ENCODE peak calls at places on chromosomes 6 and 20, in six cellular contexts. Q is IMR-90, V is MM.1S, U is fibroblast of pulmonary artery, E is Daoy, N is thoracic aorta. C is an unnamed sample.
A peak's percentile ranks its signal among the peaks of the same experiment; 100 is the strongest.

GRCh38 chr6:95233879-95234278 is 343.5 kb upstream of the MANEA start:
- DNase-seq in N (no peak), Q (no peak), V (no peak), E (no peak), U (no peak), C (no peak)

GRCh38 chr20:3686867-3687321 is 5.1 kb upstream of the ADAM33 start:
- DNase-seq in V (no peak), E (peak; percentile 70), Q (peak; percentile 94), N (peak; percentile 83), U (peak; percentile 94), C (peak; percentile 5)

GRCh38 chr6:141946502-141946901 is 186.2 kb upstream of the GJE1 start:
- DNase-seq in Q (no peak), V (no peak), U (no peak), N (no peak), E (no peak), C (no peak)

GRCh38 chr20:25103526-25103925 is 21.6 kb upstream of the VSX1 start:
- DNase-seq in Q (no peak), U (no peak), N (no peak), V (no peak), E (no peak), C (no peak)

GRCh38 chr6:79833264-79833663 is 114.1 kb downstream of the ELOVL4 start:
- DNase-seq in N (no peak), Q (no peak), U (no peak), V (no peak), E (peak; percentile 11), C (no peak)

GRCh38 chr6:55998586-55998985 is 123.2 kb upstream of the BMP5 start:
- DNase-seq in Q (no peak), N (no peak), E (no peak), V (no peak), U (no peak), C (no peak)

GRCh38 chr6:78599526-78599925 is 267.8 kb upstream of the IRAK1BP1 start:
- DNase-seq in N (no peak), U (no peak), Q (peak; percentile 43), E (no peak), V (no peak), C (peak; percentile 28)

GRCh38 chr6:42007753-42008528 is 42.4 kb upstream of the TAF8 start:
- DNase-seq in Q (no peak), E (no peak), V (no peak), U (no peak), N (no peak), C (no peak)

GRCh38 chr6:169801396-169802160 is 50.2 kb downstream of the ERMARD start:
- DNase-seq in N (no peak), E (no peak), U (no peak), Q (no peak), V (no peak), C (no peak)

GRCh38 chr20:3162080-3162611 is 2.5 kb upstream of the FASTKD5 start:
- DNase-seq in E (no peak), U (no peak), V (no peak), Q (no peak), N (no peak), C (no peak)

GRCh38 chr20:63024573-63025392 is 18.0 kb upstream of the BHLHE23 start:
- DNase-seq in U (no peak), V (no peak), N (no peak), E (no peak), Q (no peak), C (no peak)

GRCh38 chr6:161498359-161498758 is 224.5 kb upstream of the AGPAT4 start:
- DNase-seq in N (no peak), Q (peak; percentile 61), V (no peak), E (peak; percentile 83), U (peak; percentile 67), C (peak; percentile 66)

GRCh38 chr20:47727909-47728361 is 57.3 kb downstream of the SULF2 start:
- DNase-seq in E (no peak), N (no peak), V (no peak), Q (no peak), U (no peak), C (no peak)

GRCh38 chr6:17472653-17473183 is 79.3 kb downstream of the CAP2 start:
- DNase-seq in U (no peak), Q (peak; percentile 17), E (peak; percentile 37), N (no peak), V (no peak), C (peak; percentile 94)

GRCh38 chr6:27631614-27631925 is 158.7 kb upstream of the ZNF184 start:
- DNase-seq in Q (no peak), E (no peak), V (no peak), N (no peak), U (no peak), C (no peak)

GRCh38 chr6:34992353-34992752 is 103.3 kb downstream of the ANKS1A start:
- DNase-seq in N (no peak), E (no peak), V (no peak), U (no peak), Q (no peak), C (no peak)

GRCh38 chr6:153568601-153569000 is 437.5 kb upstream of the RGS17 start:
- DNase-seq in V (no peak), N (no peak), U (peak; percentile 72), E (no peak), Q (no peak), C (no peak)

GRCh38 chr6:132511159-132511835 is 1.6 kb downstream of the STX7 start:
- DNase-seq in V (no peak), N (no peak), E (no peak), Q (no peak), U (no peak), C (no peak)

GRCh38 chr6:167226791-167227190 is 64.3 kb upstream of the UNC93A start:
- DNase-seq in E (no peak), U (no peak), Q (no peak), V (no peak), N (no peak), C (no peak)

GRCh38 chr6:116369540-116370327 is 1.0 kb upstream of the DSE start:
- DNase-seq in Q (no peak), U (no peak), N (no peak), E (no peak), V (peak; percentile 26), C (no peak)

GRCh38 chr6:135088818-135089809 is 34.5 kb upstream of the HBS1L start:
- DNase-seq in V (peak; percentile 39), Q (peak; percentile 72), U (peak; percentile 51), N (no peak), E (peak; percentile 45), C (no peak)

GRCh38 chr20:57230247-57230646 is 36.2 kb downstream of the BMP7 start:
- DNase-seq in U (no peak), V (no peak), Q (no peak), E (no peak), N (no peak), C (no peak)

GRCh38 chr20:51529758-51530157 is 12.8 kb downstream of the NFATC2 start:
- DNase-seq in V (no peak), E (no peak), N (no peak), Q (peak; percentile 61), U (no peak), C (no peak)

GRCh38 chr6:1817033-1817761 is 207.5 kb downstream of the FOXC1 start:
- DNase-seq in N (no peak), V (no peak), Q (peak; percentile 70), E (no peak), U (peak; percentile 78), C (no peak)

GRCh38 chr20:63577317-63577894 is 3.4 kb upstream of the HELZ2 start:
- DNase-seq in U (no peak), N (no peak), E (no peak), V (no peak), Q (no peak), C (no peak)

GRCh38 chr6:42022755-42023384 is 27.5 kb upstream of the TAF8 start:
- DNase-seq in Q (no peak), N (no peak), V (no peak), U (no peak), E (no peak), C (no peak)

GRCh38 chr20:59836768-59837167 is 96.7 kb downstream of the SYCP2 start:
- DNase-seq in E (no peak), U (no peak), V (no peak), Q (no peak), N (no peak), C (no peak)

GRCh38 chr20:36344517-36345132 is 38.5 kb downstream of the DLGAP4 start:
- DNase-seq in U (peak; percentile 69), Q (peak; percentile 42), E (peak; percentile 54), V (peak; percentile 12), N (no peak), C (no peak)

GRCh38 chr6:109455161-109455501 is 441 bp downstream of the MICAL1 start:
- DNase-seq in N (no peak), E (no peak), Q (no peak), U (no peak), V (peak; percentile 29), C (no peak)

GRCh38 chr20:46206025-46206424 is 87.9 kb downstream of the CD40 start:
- DNase-seq in V (no peak), U (peak; percentile 58), Q (peak; percentile 28), E (peak; percentile 67), N (no peak), C (peak; percentile 70)

GRCh38 chr6:111478749-111479148 is 4.3 kb downstream of the REV3L start:
- DNase-seq in U (peak; percentile 72), E (peak; percentile 28), N (no peak), V (peak; percentile 65), Q (peak; percentile 72), C (peak; percentile 54)

GRCh38 chr6:144883915-144884314 is 598.8 kb downstream of the UTRN start:
- DNase-seq in U (no peak), V (no peak), N (no peak), Q (no peak), E (no peak), C (no peak)

GRCh38 chr6:105519954-105520353 is 117.1 kb upstream of the PREP start:
- DNase-seq in U (no peak), E (peak; percentile 14), Q (no peak), V (no peak), N (no peak), C (no peak)

GRCh38 chr20:47502271-47502730 is 614 bp downstream of the NCOA3 start:
- DNase-seq in U (peak; percentile 11), N (no peak), E (peak; percentile 14), Q (peak; percentile 8), V (peak; percentile 16), C (no peak)

GRCh38 chr6:68635706-68636513 is 828 bp downstream of the ADGRB3 start:
- DNase-seq in U (peak; percentile 23), V (peak; percentile 41), Q (no peak), E (no peak), N (no peak), C (no peak)

GRCh38 chr20:43938017-43938655 is 23.5 kb downstream of the TOX2 start:
- DNase-seq in Q (no peak), E (no peak), N (no peak), U (no peak), V (peak; percentile 5), C (no peak)

GRCh38 chr20:36162272-36162966 is 7.9 kb downstream of the EPB41L1 start:
- DNase-seq in U (peak; percentile 25), E (peak; percentile 60), V (no peak), Q (peak; percentile 15), N (no peak), C (no peak)

GRCh38 chr6:6379573-6379972 is 59.1 kb upstream of the F13A1 start:
- DNase-seq in V (no peak), U (no peak), N (no peak), Q (no peak), E (peak; percentile 94), C (no peak)

GRCh38 chr20:47233333-47234188 is 122.9 kb downstream of the ZMYND8 start:
- DNase-seq in V (no peak), E (no peak), U (peak; percentile 26), Q (peak; percentile 48), N (no peak), C (no peak)

C was measured in RCC 7860.